ENCODE peak calls at places on chromosomes 11 and 22, in seven cellular contexts. One of them, this sample, is unnamed.

GRCh38 chr11:76186776-76187279 is 19.5 kb downstream of the WNT11 start:
- DNase-seq in neuronal stem cell: no peak
- DNase-seq in IMR-90: no peak
- DNase-seq in mesendoderm: no peak
- DNase-seq in trophoblast cell: no peak
- DNase-seq in H9: no peak
- DNase-seq in H1: no peak
- DNase-seq in this sample: no peak

GRCh38 chr11:325796-326591 is 5.3 kb upstream of the IFITM3 start:
- DNase-seq in neuronal stem cell: no peak
- DNase-seq in IMR-90: no peak
- DNase-seq in mesendoderm: no peak
- DNase-seq in trophoblast cell: no peak
- DNase-seq in H9: peak; percentile 26
- DNase-seq in H1: no peak
- DNase-seq in this sample: no peak

GRCh38 chr11:120248551-120249278 is 8.8 kb downstream of the POU2F3 start:
- DNase-seq in neuronal stem cell: no peak
- DNase-seq in IMR-90: peak; percentile 48
- DNase-seq in mesendoderm: no peak
- DNase-seq in trophoblast cell: no peak
- DNase-seq in H9: no peak
- DNase-seq in H1: no peak
- DNase-seq in this sample: peak; percentile 58

GRCh38 chr11:83241291-83241946 is 44.7 kb downstream of the CCDC90B start:
- DNase-seq in neuronal stem cell: peak; percentile 41
- DNase-seq in IMR-90: peak; percentile 77
- DNase-seq in mesendoderm: peak; percentile 94
- DNase-seq in trophoblast cell: peak; percentile 77
- DNase-seq in H9: peak; percentile 63
- DNase-seq in H1: no peak
- DNase-seq in this sample: peak; percentile 78

GRCh38 chr22:46502776-46503175 is 34.6 kb downstream of the CELSR1 start:
- DNase-seq in neuronal stem cell: no peak
- DNase-seq in IMR-90: no peak
- DNase-seq in mesendoderm: no peak
- DNase-seq in trophoblast cell: no peak
- DNase-seq in H9: no peak
- DNase-seq in H1: no peak
- DNase-seq in this sample: no peak

GRCh38 chr11:44964526-44965209 is 14.0 kb upstream of the TP53I11 start:
- DNase-seq in neuronal stem cell: no peak
- DNase-seq in IMR-90: no peak
- DNase-seq in mesendoderm: no peak
- DNase-seq in trophoblast cell: peak; percentile 50
- DNase-seq in H9: no peak
- DNase-seq in H1: no peak
- DNase-seq in this sample: no peak

GRCh38 chr11:47055534-47055933 is 119.0 kb downstream of the CSTPP1 start:
- DNase-seq in neuronal stem cell: no peak
- DNase-seq in IMR-90: no peak
- DNase-seq in mesendoderm: no peak
- DNase-seq in trophoblast cell: no peak
- DNase-seq in H9: no peak
- DNase-seq in H1: no peak
- DNase-seq in this sample: no peak

GRCh38 chr11:5620606-5621521 is 3.9 kb upstream of the TRIM34 start:
- DNase-seq in neuronal stem cell: no peak
- DNase-seq in IMR-90: peak; percentile 95
- DNase-seq in mesendoderm: peak; percentile 60
- DNase-seq in trophoblast cell: peak; percentile 89
- DNase-seq in H9: no peak
- DNase-seq in H1: no peak
- DNase-seq in this sample: peak; percentile 94

GRCh38 chr22:31637938-31638618 is 23.9 kb downstream of the PISD start:
- DNase-seq in neuronal stem cell: no peak
- DNase-seq in IMR-90: no peak
- DNase-seq in mesendoderm: no peak
- DNase-seq in trophoblast cell: peak; percentile 59
- DNase-seq in H9: no peak
- DNase-seq in H1: no peak
- DNase-seq in this sample: peak; percentile 51

GRCh38 chr11:36777302-36777701 is 179.3 kb upstream of the RAG2 start:
- DNase-seq in neuronal stem cell: no peak
- DNase-seq in IMR-90: no peak
- DNase-seq in mesendoderm: no peak
- DNase-seq in trophoblast cell: no peak
- DNase-seq in H9: no peak
- DNase-seq in H1: no peak
- DNase-seq in this sample: no peak

GRCh38 chr11:64353761-64354506 is 5.0 kb upstream of the RPS6KA4 start:
- DNase-seq in neuronal stem cell: no peak
- DNase-seq in IMR-90: no peak
- DNase-seq in mesendoderm: no peak
- DNase-seq in trophoblast cell: no peak
- DNase-seq in H9: no peak
- DNase-seq in H1: no peak
- DNase-seq in this sample: no peak

GRCh38 chr11:127629200-127629599 is 628.6 kb upstream of the KIRREL3 start:
- DNase-seq in neuronal stem cell: no peak
- DNase-seq in IMR-90: no peak
- DNase-seq in mesendoderm: no peak
- DNase-seq in trophoblast cell: no peak
- DNase-seq in H9: no peak
- DNase-seq in H1: no peak
- DNase-seq in this sample: no peak

GRCh38 chr11:11107081-11107480 is 246.0 kb downstream of the CSNK2A3 start:
- DNase-seq in neuronal stem cell: no peak
- DNase-seq in IMR-90: no peak
- DNase-seq in mesendoderm: no peak
- DNase-seq in trophoblast cell: no peak
- DNase-seq in H9: no peak
- DNase-seq in H1: no peak
- DNase-seq in this sample: no peak

GRCh38 chr11:110177057-110177397 is 83.8 kb downstream of the ZC3H12C start:
- DNase-seq in neuronal stem cell: no peak
- DNase-seq in IMR-90: no peak
- DNase-seq in mesendoderm: peak; percentile 65
- DNase-seq in trophoblast cell: no peak
- DNase-seq in H9: no peak
- DNase-seq in H1: no peak
- DNase-seq in this sample: no peak

GRCh38 chr11:118522571-118523072 is 4.7 kb upstream of the TTC36 start:
- DNase-seq in neuronal stem cell: no peak
- DNase-seq in IMR-90: peak; percentile 30
- DNase-seq in mesendoderm: peak; percentile 89
- DNase-seq in trophoblast cell: no peak
- DNase-seq in H9: peak; percentile 62
- DNase-seq in H1: no peak
- DNase-seq in this sample: peak; percentile 38

GRCh38 chr11:6737872-6738466 is 33.8 kb downstream of the OR2AG2 start:
- DNase-seq in neuronal stem cell: no peak
- DNase-seq in IMR-90: peak; percentile 34
- DNase-seq in mesendoderm: peak; percentile 56
- DNase-seq in trophoblast cell: peak; percentile 27
- DNase-seq in H9: peak; percentile 38
- DNase-seq in H1: no peak
- DNase-seq in this sample: peak; percentile 51

GRCh38 chr11:66146940-66147339 is 76.9 kb downstream of the PACS1 start:
- DNase-seq in neuronal stem cell: no peak
- DNase-seq in IMR-90: no peak
- DNase-seq in mesendoderm: no peak
- DNase-seq in trophoblast cell: no peak
- DNase-seq in H9: no peak
- DNase-seq in H1: no peak
- DNase-seq in this sample: no peak

DNA sequence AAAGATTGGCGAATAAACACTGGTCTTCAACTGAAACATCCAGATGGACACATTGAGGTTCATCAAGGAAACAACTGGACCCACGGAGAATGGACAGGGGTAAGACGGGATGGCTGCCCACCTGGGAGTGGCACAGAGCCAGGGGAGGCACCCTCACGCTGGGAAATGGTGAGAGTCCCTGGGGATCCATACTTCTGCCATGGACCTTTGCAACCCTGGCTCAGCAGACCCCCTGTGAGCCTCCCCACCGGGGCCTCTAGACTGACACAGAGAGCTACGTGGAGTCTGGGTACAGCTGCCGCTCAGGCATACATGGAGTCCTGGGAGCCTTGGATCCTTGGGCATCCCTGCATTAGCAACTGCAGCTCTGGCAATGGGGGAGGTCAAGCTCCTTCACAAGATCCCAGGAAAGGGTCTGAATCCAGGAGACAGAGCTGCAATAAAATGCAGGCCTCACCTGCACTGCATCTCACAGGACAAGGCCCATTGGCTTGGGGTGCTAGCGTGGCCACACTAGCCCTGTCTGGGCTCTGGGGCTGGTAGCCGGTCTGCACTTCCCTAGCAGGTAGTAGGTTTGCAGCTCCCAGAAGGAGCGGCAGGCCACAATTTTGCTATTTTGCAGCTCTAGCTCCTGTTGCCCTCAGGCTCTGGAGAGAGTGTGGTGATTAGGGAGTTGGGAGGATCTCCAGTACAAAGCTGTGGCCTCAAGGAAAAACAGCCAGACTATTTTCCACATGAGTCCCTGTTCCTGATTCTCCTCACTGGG is 496.4 kb upstream of the LRRC4C start:
- DNase-seq in neuronal stem cell: no peak
- DNase-seq in IMR-90: no peak
- DNase-seq in mesendoderm: no peak
- DNase-seq in trophoblast cell: no peak
- DNase-seq in H9: no peak
- DNase-seq in H1: no peak
- DNase-seq in this sample: no peak
- H3K18ac ChIP-seq in neuronal stem cell: peak overlapping the region; percentile 60
- H3K18ac ChIP-seq in IMR-90: no peak overlapping the region
- H3K18ac ChIP-seq in mesendoderm: no peak overlapping the region
- H3K18ac ChIP-seq in trophoblast cell: no peak overlapping the region
- H3K18ac ChIP-seq in H9: no peak overlapping the region
- H3K18ac ChIP-seq in H1: no peak overlapping the region
- H3K18ac ChIP-seq in this sample: no peak overlapping the region

GRCh38 chr11:112100457-112100856 is 13.8 kb downstream of the SDHD start:
- DNase-seq in neuronal stem cell: no peak
- DNase-seq in IMR-90: peak; percentile 80
- DNase-seq in mesendoderm: no peak
- DNase-seq in trophoblast cell: no peak
- DNase-seq in H9: no peak
- DNase-seq in H1: no peak
- DNase-seq in this sample: peak; percentile 73

GRCh38 chr11:112106070-112106469 is 19.4 kb downstream of the SDHD start:
- DNase-seq in neuronal stem cell: no peak
- DNase-seq in IMR-90: no peak
- DNase-seq in mesendoderm: no peak
- DNase-seq in trophoblast cell: no peak
- DNase-seq in H9: no peak
- DNase-seq in H1: no peak
- DNase-seq in this sample: no peak

GRCh38 chr11:112097734-112098528 is 11.3 kb downstream of the SDHD start:
- DNase-seq in neuronal stem cell: no peak
- DNase-seq in IMR-90: no peak
- DNase-seq in mesendoderm: no peak
- DNase-seq in trophoblast cell: no peak
- DNase-seq in H9: no peak
- DNase-seq in H1: no peak
- DNase-seq in this sample: no peak

DNA sequence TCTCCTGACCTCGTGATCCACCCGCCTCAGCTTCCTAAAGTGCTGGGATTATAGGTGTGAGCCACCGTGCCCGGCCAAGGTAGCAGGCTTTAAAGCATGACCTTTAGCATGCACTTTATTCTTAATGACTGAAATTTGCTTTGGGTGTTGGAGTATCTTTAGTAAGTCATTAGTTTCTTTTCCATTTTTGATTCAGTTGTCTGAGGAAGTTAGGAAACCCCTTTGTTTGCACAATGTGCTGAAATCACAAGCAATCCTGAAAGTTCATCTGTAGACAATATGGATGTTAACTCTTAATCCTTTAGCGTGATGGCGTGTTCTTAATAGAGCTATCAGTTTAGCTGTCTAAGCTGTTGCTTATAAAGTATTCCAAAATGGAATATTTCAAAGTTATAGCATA is 16.8 kb downstream of the SDHD start:
- DNase-seq in neuronal stem cell: no peak
- DNase-seq in IMR-90: no peak
- DNase-seq in mesendoderm: no peak
- DNase-seq in trophoblast cell: no peak
- DNase-seq in H9: no peak
- DNase-seq in H1: no peak
- DNase-seq in this sample: no peak
- H2BK5ac ChIP-seq in neuronal stem cell: no peak overlapping the region
- H2BK5ac ChIP-seq in IMR-90: no peak overlapping the region
- H2BK5ac ChIP-seq in mesendoderm: no peak overlapping the region
- H2BK5ac ChIP-seq in trophoblast cell: no peak overlapping the region
- H2BK5ac ChIP-seq in H9: no peak overlapping the region
- H2BK5ac ChIP-seq in H1: no peak overlapping the region
- H2BK5ac ChIP-seq in this sample: no peak overlapping the region

DNA sequence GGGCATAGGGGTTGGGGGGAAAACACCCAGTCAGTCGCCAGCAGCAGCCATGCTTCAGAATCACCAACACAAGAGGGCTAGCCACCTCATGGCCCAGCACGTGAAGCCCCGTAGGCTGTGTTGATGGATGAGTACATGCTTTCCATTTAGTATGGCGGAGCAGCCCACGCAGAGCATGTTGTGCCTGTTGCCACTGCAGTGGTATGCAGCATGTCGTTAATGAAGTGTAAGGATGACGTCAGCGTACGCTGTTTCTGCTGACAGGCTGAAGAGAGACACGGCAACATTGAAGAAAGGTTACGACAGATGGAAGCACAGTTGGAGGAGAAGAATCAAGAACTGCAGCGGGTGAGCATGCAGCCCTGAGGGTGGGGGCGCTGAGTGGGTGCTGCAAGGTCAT is 62.7 kb downstream of the PPFIA1 start:
- DNase-seq in neuronal stem cell: no peak
- DNase-seq in IMR-90: peak; percentile 97
- DNase-seq in mesendoderm: peak; percentile 33
- DNase-seq in trophoblast cell: no peak
- DNase-seq in H9: no peak
- DNase-seq in H1: no peak
- DNase-seq in this sample: peak; percentile 4
- H3K18ac ChIP-seq in neuronal stem cell: no peak overlapping the region
- H3K18ac ChIP-seq in IMR-90: peak overlapping the region; percentile 8
- H3K18ac ChIP-seq in mesendoderm: no peak overlapping the region
- H3K18ac ChIP-seq in trophoblast cell: no peak overlapping the region
- H3K18ac ChIP-seq in H9: no peak overlapping the region
- H3K18ac ChIP-seq in H1: no peak overlapping the region
- H3K18ac ChIP-seq in this sample: no peak overlapping the region

DNA sequence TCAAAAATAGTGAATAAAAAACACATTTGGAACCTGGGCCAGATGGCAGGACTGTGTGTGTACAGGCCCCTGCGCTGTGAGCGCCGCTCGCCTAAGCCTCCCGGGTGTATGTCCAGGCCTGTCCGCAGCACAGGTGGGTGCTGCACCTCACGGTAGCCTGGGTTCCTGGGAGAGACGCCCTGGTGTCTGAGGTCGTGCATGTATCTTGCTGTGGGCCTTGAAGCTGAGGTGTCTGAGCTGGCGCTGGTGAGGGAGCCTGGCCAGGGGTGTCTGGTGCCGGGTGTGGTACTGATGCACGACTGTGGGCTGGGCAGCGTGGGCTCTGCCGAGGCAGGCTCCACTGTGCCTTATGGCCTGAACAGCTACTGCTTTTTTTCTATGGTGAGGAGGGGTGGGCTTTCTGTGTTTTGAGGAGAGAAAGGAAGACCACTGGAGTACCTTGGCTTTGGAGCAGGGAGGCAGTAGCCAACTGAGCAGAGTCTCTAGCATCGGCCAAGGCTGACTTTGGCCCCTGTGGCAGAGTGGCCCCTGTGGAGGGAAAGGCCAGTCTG is 4.2 kb upstream of the ZDHHC8 start:
- DNase-seq in neuronal stem cell: no peak
- DNase-seq in IMR-90: no peak
- DNase-seq in mesendoderm: no peak
- DNase-seq in trophoblast cell: no peak
- DNase-seq in H9: no peak
- DNase-seq in H1: no peak
- DNase-seq in this sample: no peak
- H2BK5ac ChIP-seq in neuronal stem cell: peak overlapping the region; percentile 75
- H2BK5ac ChIP-seq in IMR-90: no peak overlapping the region
- H2BK5ac ChIP-seq in mesendoderm: no peak overlapping the region
- H2BK5ac ChIP-seq in trophoblast cell: no peak overlapping the region
- H2BK5ac ChIP-seq in H9: no peak overlapping the region
- H2BK5ac ChIP-seq in H1: no peak overlapping the region
- H2BK5ac ChIP-seq in this sample: no peak overlapping the region

This sample was measured in mesenchymal stem cell.